ENCODE peak calls at places on chromosomes 3 and 15, in five cellular contexts. P is uterus, I is AG10803, B is A549, C is psoas muscle. N is an unnamed sample.

GRCh38 chr3:184566441-184567414 is 5.1 kb downstream of the EPHB3 start:
- DNase-seq in B (no peak), C (no peak), I (no peak), P (no peak), N (no peak)

GRCh38 chr3:58824285-58824684 is 157.7 kb upstream of the FAM3D start:
- DNase-seq in C (no peak), P (no peak), B (peak), I (peak), N (peak)

GRCh38 chr15:31974855-31975421 is 55.4 kb upstream of the CHRNA7 start:
- DNase-seq in B (peak), C (no peak), I (peak), P (no peak), N (no peak)

GRCh38 chr15:83565553-83566159 is 88.3 kb upstream of the ADAMTSL3 start:
- DNase-seq in C (no peak), P (no peak), B (peak), I (peak), N (no peak)

GRCh38 chr3:19013879-19014278 is 134.4 kb upstream of the KCNH8 start:
- DNase-seq in B (no peak), C (no peak), I (no peak), P (no peak), N (no peak)

GRCh38 chr3:73148653-73149052 is 87.2 kb downstream of the EBLN2 start:
- DNase-seq in I (peak), C (no peak), P (no peak), B (no peak), N (no peak)

GRCh38 chr15:99536422-99537033 is 29.3 kb upstream of the MEF2A start:
- DNase-seq in B (peak), C (peak), I (peak), P (peak), N (peak)

GRCh38 chr3:29286841-29287240 is 6.0 kb downstream of the RBMS3 start:
- DNase-seq in C (no peak), P (no peak), B (no peak), I (peak), N (peak)

GRCh38 chr3:101229681-101230080 is 90.7 kb downstream of the IMPG2 start:
- DNase-seq in I (peak), P (no peak), B (no peak), C (no peak), N (no peak)

GRCh38 chr3:89571298-89571697 is 463.9 kb downstream of the EPHA3 start:
- DNase-seq in B (no peak), I (no peak), C (no peak), P (no peak), N (no peak)

GRCh38 chr3:128297401-128298138 is 144.3 kb downstream of the EEFSEC start:
- DNase-seq in B (no peak), C (no peak), P (peak), I (peak), N (no peak)

GRCh38 chr15:96992817-96993216 is 662.3 kb downstream of the NR2F2 start:
- DNase-seq in C (no peak), P (no peak), B (no peak), I (no peak), N (no peak)

GRCh38 chr3:112360574-112360973 is 27.6 kb downstream of the CD200 start:
- DNase-seq in B (no peak), P (peak), C (peak), I (peak), N (no peak)

GRCh38 chr3:156181509-156181908 is 61.1 kb downstream of the KCNAB1 start:
- DNase-seq in I (peak), B (no peak), P (no peak), C (no peak), N (no peak)

GRCh38 chr3:168847293-168847883 is 751.7 kb upstream of the GOLIM4 start:
- DNase-seq in C (no peak), P (no peak), I (peak), B (no peak), N (peak)

GRCh38 chr3:13073042-13073906 is at the start of gene IQSEC1:
- DNase-seq in P (no peak), C (peak), B (no peak), I (no peak), N (no peak)

GRCh38 chr3:10511809-10512494 is 6.6 kb upstream of the ATP2B2 start:
- DNase-seq in B (no peak), I (peak), C (no peak), P (no peak), N (no peak)

GRCh38 chr3:134749802-134750553 is 45.1 kb upstream of the EPHB1 start:
- DNase-seq in B (no peak), P (no peak), C (no peak), I (no peak), N (no peak)

GRCh38 chr3:89049119-89049518 is 58.3 kb upstream of the EPHA3 start:
- DNase-seq in C (no peak), I (no peak), P (no peak), B (no peak), N (no peak)

GRCh38 chr3:127115691-127116351 is 77.1 kb upstream of the PRR23E start:
- DNase-seq in P (no peak), I (no peak), B (no peak), C (no peak), N (no peak)

GRCh38 chr3:186825294-186825821 is 17.2 kb upstream of the ADIPOQ start:
- DNase-seq in B (no peak), I (peak), C (peak), P (no peak), N (no peak)

GRCh38 chr3:65483475-65483874 is 555.2 kb downstream of the MAGI1 start:
- DNase-seq in C (peak), I (peak), B (no peak), P (peak), N (no peak)

GRCh38 chr15:69265347-69265955 is 33.3 kb upstream of the PAQR5 start:
- DNase-seq in B (peak), P (no peak), I (peak), C (no peak), N (no peak)

GRCh38 chr3:38579146-38579545 is 70.3 kb downstream of the SCN5A start:
- DNase-seq in P (no peak), C (peak), I (peak), B (no peak), N (peak)

GRCh38 chr3:149934524-149934923 is 36.2 kb downstream of the PFN2 start:
- DNase-seq in B (no peak), C (peak), I (peak), P (peak), N (no peak)

DNA sequence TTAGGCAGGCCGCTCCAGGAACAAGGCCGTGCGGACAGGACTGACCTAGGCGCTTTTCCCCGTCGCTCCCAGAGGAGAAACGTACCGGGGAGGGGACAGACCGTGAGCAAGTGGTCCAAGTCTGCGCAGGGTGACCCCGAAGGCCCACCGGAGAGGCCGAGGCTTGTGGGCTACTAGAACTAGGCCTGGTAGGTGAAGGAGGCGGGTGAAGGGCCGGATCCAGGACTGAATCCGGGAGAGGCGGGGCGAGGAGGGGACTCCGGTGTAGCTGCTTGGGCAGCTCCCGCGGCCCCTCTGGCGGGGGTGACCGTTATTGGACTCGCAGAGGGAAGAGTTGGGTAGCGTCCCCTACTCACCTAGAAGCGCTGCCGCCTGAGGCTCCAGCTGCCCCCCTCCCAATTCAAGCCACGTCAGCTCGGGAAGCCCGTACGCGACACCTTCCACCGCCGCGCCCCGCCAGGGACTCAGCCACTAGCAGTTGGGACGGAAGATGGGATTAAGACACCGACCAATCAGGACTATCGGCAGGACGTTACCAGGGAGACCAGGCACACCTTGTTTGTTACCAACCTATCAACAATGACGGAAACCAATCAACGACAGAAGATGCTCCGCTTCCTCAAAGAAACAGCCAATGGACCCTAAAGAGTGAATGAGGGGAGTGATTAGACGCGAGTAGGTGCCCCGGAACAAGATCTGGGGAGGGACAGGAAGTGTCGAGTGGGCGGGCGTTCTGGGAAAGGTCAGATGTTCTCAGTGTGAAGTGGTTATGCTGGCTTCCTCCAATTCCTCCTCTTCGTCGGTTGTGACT is at the start of gene GOLGB1:
- DNase-seq in C (peak), P (peak), B (peak), I (peak), N (peak)
- TF ChIP-seq CTCF in C (no peak), P (no peak), B (no peak), I (no peak), N (no peak)

DNA sequence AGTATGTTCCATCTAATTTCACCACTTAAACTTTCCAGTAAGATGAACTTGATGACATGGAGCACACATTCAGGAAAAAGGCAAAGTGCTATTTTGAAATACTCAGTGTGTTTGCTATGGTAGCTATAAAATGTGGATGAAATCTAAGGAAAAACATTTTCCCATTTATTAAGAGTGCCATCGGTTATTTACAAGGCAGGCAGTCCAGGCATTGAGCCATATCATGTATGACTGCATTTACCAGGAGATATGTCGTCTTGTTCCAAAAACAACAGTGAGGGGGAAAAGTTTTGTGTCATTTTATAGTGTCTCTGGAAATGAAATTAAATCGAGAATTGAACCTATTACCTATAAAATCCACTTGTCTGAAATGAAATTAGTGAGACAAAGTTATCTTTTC is 13.7 kb downstream of the ANXA2 start:
- DNase-seq in B (no peak), P (no peak), C (no peak), I (peak), N (no peak)
- H3K4me3 ChIP-seq in B (peak), P (no peak), C (no peak), I (no peak), N (no peak)

DNA sequence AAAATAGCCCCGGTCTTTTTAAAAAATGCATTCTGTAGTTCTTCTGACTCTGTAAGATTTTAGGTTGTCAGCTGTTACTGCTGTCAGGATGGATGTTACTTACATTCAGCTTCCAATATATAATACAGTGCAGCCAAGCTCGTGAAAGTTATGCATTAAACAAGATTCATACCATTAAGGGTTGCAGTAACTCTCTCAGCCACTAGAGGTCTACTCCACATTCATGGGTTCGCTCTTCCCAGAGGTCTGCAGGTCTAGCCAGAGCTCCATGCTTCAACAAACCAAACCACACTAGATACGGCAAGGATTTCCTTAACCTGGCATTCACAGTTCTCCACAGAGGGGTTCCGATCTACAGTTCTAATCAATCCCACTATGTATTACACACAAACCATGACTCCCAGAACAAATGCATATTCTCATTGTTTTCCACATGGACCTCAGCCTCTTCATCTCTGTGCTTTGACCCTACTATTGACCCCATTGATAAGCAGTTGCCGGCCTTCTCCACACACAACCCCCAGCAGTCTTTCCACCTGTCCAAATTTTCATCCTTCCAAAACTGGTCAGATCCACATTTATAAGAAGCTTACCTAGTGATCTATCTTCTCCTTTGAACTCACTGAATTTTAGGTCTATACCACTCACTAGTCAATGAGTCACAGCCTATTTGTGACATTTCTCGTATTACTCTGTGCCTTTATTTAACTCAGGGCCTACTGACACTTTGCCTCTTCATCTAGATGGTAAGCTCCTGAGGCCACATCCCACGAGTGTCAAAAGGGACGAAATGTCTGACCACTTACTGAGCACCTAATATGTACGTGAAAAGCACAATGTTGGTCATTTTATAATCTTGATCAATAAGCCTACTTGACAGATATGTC is 33.7 kb downstream of the RORA start:
- DNase-seq in B (peak), I (peak), C (no peak), P (no peak), N (peak)
- TF ChIP-seq CTCF in B (peak), I (peak), C (peak), P (peak), N (peak)

GRCh38 chr3:161126495-161126894 is 21.3 kb upstream of the B3GALNT1 start:
- DNase-seq in B (no peak), I (no peak), C (no peak), P (no peak), N (no peak)

GRCh38 chr3:161137260-161137659 is 32.1 kb upstream of the B3GALNT1 start:
- DNase-seq in P (no peak), C (no peak), I (no peak), B (no peak), N (no peak)

GRCh38 chr3:161132391-161132790 is 27.2 kb upstream of the B3GALNT1 start:
- DNase-seq in C (no peak), P (no peak), B (no peak), I (no peak), N (no peak)
- H3K4me3 ChIP-seq in C (no peak), P (no peak), B (no peak), I (no peak), N (no peak)

GRCh38 chr15:88512606-88513005 is 33.9 kb downstream of the DET1 start:
- DNase-seq in P (no peak), B (no peak), C (no peak), I (no peak), N (no peak)
- TF ChIP-seq CTCF in P (no peak), B (no peak), C (no peak), I (no peak), N (no peak)

GRCh38 chr3:20043825-20044224 is 3.6 kb downstream of the KAT2B start:
- DNase-seq in C (no peak), I (no peak), P (no peak), B (no peak), N (no peak)
- H3K4me3 ChIP-seq in C (peak), I (peak), P (no peak), B (no peak), N (no peak)